ENCODE peak calls at places on chromosomes 16 and 17, in ten cellular contexts. S is PC-3; J is CD8-positive, alpha-beta T cell; Q is OCI-LY7; W is Panc1; H is uterus; D is lower lobe of right lung; N is thoracic aorta; C is endothelial cell of umbilical vein; G is heart right ventricle. B is an unnamed sample. For H3K4me1, the result is how much of the 10 kb centered on the place peaks cover.

GRCh38 chr17:19510903-19511302 is 22.8 kb upstream of the SLC47A1 start:
- DNase-seq in J (no peak), W (no peak), D (no peak), Q (no peak), N (no peak), H (peak), G (no peak), C (no peak), S (no peak), B (no peak)

GRCh38 chr16:84484579-84485254 is 19.7 kb downstream of the MEAK7 start:
- DNase-seq in J (no peak), N (no peak), C (peak), D (no peak), H (peak), Q (peak), W (no peak), G (peak), S (peak), B (no peak)

GRCh38 chr17:54153423-54153822 is 330.7 kb downstream of the KIF2B start:
- DNase-seq in J (no peak), N (no peak), D (no peak), W (no peak), H (no peak), G (no peak), C (no peak), S (no peak), Q (no peak), B (no peak)

GRCh38 chr17:49515196-49515770 is 20.2 kb downstream of the NGFR start:
- DNase-seq in N (peak), W (no peak), S (peak), H (peak), Q (no peak), D (peak), G (peak), J (no peak), C (no peak), B (no peak)

GRCh38 chr17:63596856-63597557 is 3.7 kb upstream of the TACO1 start:
- DNase-seq in N (no peak), C (peak), Q (no peak), G (no peak), D (no peak), W (no peak), S (no peak), J (no peak), H (no peak), B (no peak)

GRCh38 chr17:72344613-72345012 is 223.8 kb downstream of the SOX9 start:
- DNase-seq in J (no peak), W (no peak), H (no peak), D (no peak), N (no peak), S (no peak), Q (no peak), G (no peak), C (no peak), B (no peak)

GRCh38 chr17:73952136-73952497 is 251.4 kb upstream of the RPL38 start:
- DNase-seq in D (no peak), S (no peak), Q (no peak), G (no peak), J (no peak), C (no peak), H (no peak), N (no peak), W (no peak), B (no peak)

GRCh38 chr17:64507418-64507766 is 615 bp downstream of the CEP95 start:
- DNase-seq in H (no peak), J (no peak), G (no peak), S (peak), C (peak), N (no peak), W (no peak), Q (peak), D (no peak), B (peak)

GRCh38 chr17:38559025-38559879 is 46.5 kb downstream of the SRCIN1 start:
- DNase-seq in Q (peak), N (no peak), H (peak), S (no peak), D (peak), W (no peak), G (peak), C (peak), J (peak), B (peak)

GRCh38 chr17:81885869-81886548 is 5.4 kb downstream of the ALYREF start:
- DNase-seq in D (no peak), C (no peak), Q (no peak), S (peak), J (no peak), G (no peak), W (no peak), H (no peak), N (no peak), B (no peak)

GRCh38 chr16:35733278-35733965 is 2274.0 kb downstream of the TP53TG3F start:
- DNase-seq in G (no peak), W (no peak), D (no peak), N (no peak), J (no peak), Q (no peak), C (no peak), H (no peak), S (no peak), B (peak)

GRCh38 chr16:89945654-89946053 is 2.9 kb upstream of the DEF8 start:
- DNase-seq in D (peak), S (peak), C (no peak), W (no peak), H (no peak), N (no peak), Q (peak), J (no peak), G (no peak), B (no peak)

GRCh38 chr17:13024526-13025263 is 6.9 kb upstream of the ELAC2 start:
- DNase-seq in S (peak), N (no peak), G (peak), J (peak), C (peak), Q (peak), D (peak), W (peak), H (peak), B (peak)

GRCh38 chr16:6918661-6919060 is 414.0 kb upstream of the RBFOX1 start:
- DNase-seq in S (no peak), C (no peak), J (no peak), H (no peak), Q (no peak), G (no peak), W (no peak), D (no peak), N (no peak), B (no peak)

GRCh38 chr17:39108976-39109375 is 42.5 kb downstream of the PLXDC1 start:
- DNase-seq in H (no peak), G (no peak), Q (no peak), D (no peak), W (no peak), C (no peak), S (no peak), J (no peak), N (no peak), B (no peak)

GRCh38 chr17:83151056-83151441 is 71.6 kb downstream of the METRNL start:
- DNase-seq in C (no peak), N (no peak), G (no peak), W (no peak), S (no peak), Q (no peak), J (no peak), H (no peak), D (no peak), B (no peak)

GRCh38 chr16:27462846-27463682 is 61.1 kb downstream of the IL21R start:
- DNase-seq in N (no peak), Q (no peak), S (no peak), D (peak), J (no peak), W (no peak), H (no peak), C (no peak), G (no peak), B (no peak)

GRCh38 chr17:17242246-17242645 is 5.3 kb upstream of the FLCN start:
- DNase-seq in W (no peak), N (no peak), J (no peak), G (no peak), S (no peak), H (no peak), Q (no peak), C (no peak), D (no peak), B (no peak)

GRCh38 chr16:4266372-4266771 is 6.5 kb downstream of the TFAP4 start:
- DNase-seq in H (no peak), C (no peak), Q (peak), J (no peak), G (no peak), N (no peak), S (peak), W (no peak), D (no peak), B (peak)

GRCh38 chr16:89723279-89724250 is 2.2 kb downstream of the ZNF276 start:
- DNase-seq in W (no peak), D (no peak), H (no peak), Q (no peak), N (no peak), S (no peak), C (peak), G (peak), J (peak), B (no peak)

GRCh38 chr16:69712914-69713581 is 13.3 kb downstream of the NQO1 start:
- DNase-seq in C (no peak), S (no peak), Q (no peak), N (no peak), H (no peak), J (no peak), D (no peak), G (no peak), W (no peak), B (no peak)

GRCh38 chr17:199806-200603 is 18.6 kb upstream of the DOC2B start:
- DNase-seq in H (no peak), S (peak), N (no peak), G (peak), Q (no peak), J (no peak), D (peak), C (peak), W (no peak), B (no peak)

GRCh38 chr16:10942352-10943297 is at the start of gene DEXI:
- DNase-seq in Q (peak), D (peak), H (peak), C (peak), J (peak), S (peak), W (peak), G (peak), N (peak), B (peak)

GRCh38 chr17:1137465-1137894 is 42.3 kb downstream of the ABR start:
- DNase-seq in G (no peak), D (no peak), H (no peak), C (peak), S (no peak), J (no peak), W (peak), N (no peak), Q (no peak), B (no peak)

GRCh38 chr16:17328971-17329370 is 141.8 kb downstream of the XYLT1 start:
- DNase-seq in C (no peak), S (no peak), Q (no peak), W (no peak), G (no peak), H (no peak), J (no peak), N (no peak), D (no peak), B (no peak)

GRCh38 chr17:80348551-80349436 is 66.2 kb upstream of the ENDOV start:
- DNase-seq in S (peak), D (no peak), W (no peak), N (no peak), G (no peak), C (no peak), J (no peak), H (no peak), Q (no peak), B (peak)

GRCh38 chr16:72812651-72813050 is 235.3 kb downstream of the ZFHX3 start:
- DNase-seq in D (no peak), H (no peak), W (no peak), C (no peak), S (no peak), G (no peak), J (no peak), Q (no peak), N (no peak), B (no peak)

GRCh38 chr16:72126429-72126765 is 32.8 kb downstream of the DHX38 start:
- DNase-seq in N (no peak), Q (no peak), C (no peak), S (no peak), G (no peak), D (no peak), J (no peak), H (no peak), W (no peak), B (no peak)

GRCh38 chr16:56600398-56600999 is 7.9 kb upstream of the MT2A start:
- DNase-seq in D (no peak), J (no peak), Q (peak), N (no peak), H (no peak), G (no peak), W (no peak), S (peak), C (peak), B (no peak)

GRCh38 chr17:5775098-5775497 is 190.8 kb upstream of the NLRP1 start:
- DNase-seq in G (no peak), H (no peak), S (no peak), D (no peak), Q (no peak), C (no peak), N (no peak), J (no peak), W (no peak), B (no peak)

GRCh38 chr16:24771779-24772157 is 42.3 kb downstream of the TNRC6A start:
- DNase-seq in H (no peak), J (no peak), D (no peak), N (no peak), C (no peak), Q (no peak), G (no peak), W (no peak), S (peak), B (no peak)

GRCh38 chr17:77490361-77491183 is 349.8 kb downstream of the SEC14L1 start:
- DNase-seq in S (no peak), G (no peak), J (no peak), W (no peak), Q (no peak), D (peak), C (no peak), N (no peak), H (peak), B (no peak)

DNA sequence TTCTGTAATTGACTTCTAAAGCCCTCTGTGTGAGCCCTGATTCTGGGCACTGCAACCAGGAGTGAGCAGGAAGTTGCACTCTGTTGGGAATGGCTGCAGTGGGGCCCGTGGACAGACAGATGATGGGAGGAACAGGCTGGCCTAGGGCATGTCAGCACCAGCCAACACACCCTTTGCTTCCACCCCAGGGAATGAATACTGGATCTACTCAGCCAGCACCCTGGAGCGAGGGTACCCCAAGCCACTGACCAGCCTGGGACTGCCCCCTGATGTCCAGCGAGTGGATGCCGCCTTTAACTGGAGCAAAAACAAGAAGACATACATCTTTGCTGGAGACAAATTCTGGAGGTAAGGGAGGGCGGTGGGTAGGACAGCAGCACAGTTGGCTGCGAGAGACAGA is 10.8 kb upstream of the LPCAT2 start:
- DNase-seq in C (no peak), S (no peak), N (no peak), W (no peak), H (no peak), D (no peak), J (no peak), Q (no peak), G (no peak), B (no peak)
- H3K4me1 ChIP-seq in C (half or more), S (under half), N (under half), W (half or more), H (under half), D (half or more), J (under half), Q (under half), G (under half), B (under half)

GRCh38 chr17:4362141-4362540 is 4.3 kb downstream of the UBE2G1 start:
- DNase-seq in S (peak), D (no peak), H (no peak), N (no peak), Q (peak), W (no peak), C (no peak), G (no peak), J (no peak), B (no peak)
- TF ChIP-seq CTCF in S (peak), D (no peak), H (no peak), N (no peak), Q (peak), W (no peak), C (no peak), G (no peak), J (no peak), B (peak)

DNA sequence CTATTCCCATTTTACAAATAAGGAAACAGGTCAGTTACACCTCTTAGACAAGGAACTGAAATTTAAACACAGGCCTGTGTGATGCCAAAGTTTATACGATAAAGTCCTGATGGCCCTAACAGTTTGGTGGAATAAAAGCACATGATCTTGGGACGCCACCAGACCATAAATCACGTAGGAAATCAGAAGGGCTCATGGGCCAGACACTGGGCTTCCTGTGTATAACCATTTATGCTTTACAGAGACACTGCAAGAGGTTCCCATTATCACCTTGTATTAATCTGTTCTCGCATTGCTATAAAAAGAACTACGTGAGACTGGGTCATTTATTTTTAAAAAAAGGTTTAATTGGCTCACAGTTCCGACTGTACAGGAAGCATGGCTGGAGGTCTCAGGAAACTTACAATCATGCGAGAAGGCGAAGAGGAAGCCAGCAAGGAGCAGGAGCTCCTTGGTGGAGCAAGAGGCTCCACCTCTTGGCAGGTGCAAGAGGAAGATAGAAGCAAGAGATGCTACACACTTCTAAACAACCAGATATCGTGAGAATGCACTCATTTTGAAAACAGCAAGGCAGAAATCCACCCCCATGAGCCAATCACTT is 124.0 kb upstream of the MON1B start:
- DNase-seq in S (no peak), W (no peak), H (no peak), G (no peak), D (no peak), J (no peak), C (no peak), N (no peak), Q (no peak), B (no peak)
- H3K4me1 ChIP-seq in S (under half), W (under half), H (under half), G (under half), D (under half), J (under half), C (under half), N (under half), Q (under half), B (under half)

GRCh38 chr16:81997738-81998137 is 13.5 kb downstream of the SDR42E1 start:
- DNase-seq in J (no peak), Q (no peak), N (no peak), G (no peak), C (peak), D (no peak), W (no peak), H (no peak), S (peak), B (peak)

GRCh38 chr16:81995651-81996050 is 15.6 kb downstream of the SDR42E1 start:
- DNase-seq in C (peak), G (no peak), D (no peak), H (no peak), N (no peak), J (no peak), Q (no peak), S (peak), W (no peak), B (no peak)

GRCh38 chr16:81996664-81997529 is 14.4 kb downstream of the SDR42E1 start:
- DNase-seq in N (no peak), J (no peak), D (no peak), C (peak), S (peak), Q (peak), W (no peak), H (peak), G (no peak), B (peak)

GRCh38 chr16:81994485-81994884 is 16.8 kb downstream of the SDR42E1 start:
- DNase-seq in H (no peak), N (no peak), D (no peak), J (no peak), G (no peak), C (no peak), S (no peak), Q (peak), W (no peak), B (no peak)
- TF ChIP-seq CTCF in H (no peak), N (no peak), D (no peak), J (no peak), G (peak), C (peak), S (peak), Q (peak), W (peak), B (peak)

B was measured in foreskin keratinocyte.